ENCODE peak calls at places on chromosome 7, in nine cellular contexts. I, H, A, D, N, E, X, B and P are unnamed samples.
A peak's percentile ranks its signal among the peaks of the same experiment; 100 is the strongest.

GRCh38 chr7:108196004-108196403 is 65.8 kb upstream of the LAMB4 start:
- DNase-seq in I (no peak), H (no peak), A (no peak), D (no peak), N (no peak), E (no peak), X (no peak), B (no peak), P (peak; percentile 5)

GRCh38 chr7:77330169-77330882 is 85.8 kb downstream of the GSAP start:
- DNase-seq in I (no peak), H (no peak), A (no peak), D (peak; percentile 59), N (no peak), E (no peak), X (no peak), B (no peak), P (no peak)

GRCh38 chr7:129434846-129435318 is 650 bp downstream of the STRIP2 start:
- DNase-seq in I (no peak), H (no peak), A (peak; percentile 55), D (peak; percentile 14), N (peak; percentile 12), E (no peak), X (no peak), B (peak; percentile 29), P (peak; percentile 32)

GRCh38 chr7:17298840-17299476 is 506 bp downstream of the AHR start:
- DNase-seq in I (no peak), H (peak; percentile 17), A (peak; percentile 56), D (peak; percentile 60), N (peak; percentile 70), E (peak; percentile 79), X (peak; percentile 35), B (peak; percentile 64), P (peak; percentile 20)

GRCh38 chr7:137937202-137937560 is 64.7 kb downstream of the CREB3L2 start:
- DNase-seq in I (no peak), H (no peak), A (peak; percentile 63), D (no peak), N (no peak), E (no peak), X (no peak), B (peak; percentile 25), P (no peak)

GRCh38 chr7:91940171-91940570 is 491 bp upstream of the AKAP9 start:
- DNase-seq in I (no peak), H (peak; percentile 15), A (no peak), D (peak; percentile 33), N (peak; percentile 14), E (no peak), X (no peak), B (peak; percentile 68), P (no peak)

GRCh38 chr7:140945940-140946339 is 21.2 kb upstream of the BRAF start:
- DNase-seq in I (no peak), H (no peak), A (no peak), D (no peak), N (no peak), E (no peak), X (no peak), B (no peak), P (no peak)

GRCh38 chr7:111836592-111836991 is 274.3 kb upstream of the IMMP2L start:
- DNase-seq in I (no peak), H (no peak), A (no peak), D (no peak), N (no peak), E (no peak), X (no peak), B (no peak), P (no peak)

GRCh38 chr7:129721139-129721538 is 109.6 kb downstream of the NRF1 start:
- DNase-seq in I (no peak), H (no peak), A (no peak), D (no peak), N (no peak), E (no peak), X (no peak), B (no peak), P (no peak)

GRCh38 chr7:111242361-111242760 is 151.4 kb downstream of the LRRN3 start:
- DNase-seq in I (no peak), H (no peak), A (no peak), D (no peak), N (no peak), E (no peak), X (no peak), B (no peak), P (no peak)

GRCh38 chr7:26440993-26441636 is 149.5 kb downstream of the SNX10 start:
- DNase-seq in I (no peak), H (peak; percentile 82), A (no peak), D (no peak), N (no peak), E (no peak), X (no peak), B (peak; percentile 9), P (no peak)

GRCh38 chr7:7424151-7424873 is 111.4 kb downstream of the COL28A1 start:
- DNase-seq in I (no peak), H (peak; percentile 84), A (peak; percentile 59), D (peak; percentile 39), N (peak; percentile 82), E (no peak), X (no peak), B (peak; percentile 69), P (peak; percentile 39)

GRCh38 chr7:112422842-112423496 is 27.3 kb upstream of the IFRD1 start:
- DNase-seq in I (peak; percentile 77), H (no peak), A (peak; percentile 90), D (peak; percentile 59), N (peak; percentile 85), E (peak; percentile 81), X (no peak), B (peak; percentile 41), P (peak; percentile 27)

GRCh38 chr7:90688826-90689225 is 92.7 kb downstream of the CDK14 start:
- DNase-seq in I (no peak), H (no peak), A (no peak), D (no peak), N (no peak), E (no peak), X (no peak), B (no peak), P (no peak)

GRCh38 chr7:113144839-113145238 is 26.5 kb upstream of the SMIM30 start:
- DNase-seq in I (no peak), H (no peak), A (no peak), D (no peak), N (no peak), E (no peak), X (no peak), B (no peak), P (no peak)

GRCh38 chr7:26603631-26604030 is 260.8 kb downstream of the SKAP2 start:
- DNase-seq in I (no peak), H (no peak), A (no peak), D (no peak), N (peak; percentile 55), E (no peak), X (no peak), B (no peak), P (no peak)

GRCh38 chr7:80027616-80028173 is 106.9 kb upstream of the GNAI1 start:
- DNase-seq in I (no peak), H (no peak), A (no peak), D (no peak), N (no peak), E (no peak), X (no peak), B (peak; percentile 61), P (no peak)

GRCh38 chr7:5549096-5549896 is 125.7 kb upstream of the TNRC18 start:
- DNase-seq in I (no peak), H (no peak), A (peak; percentile 65), D (no peak), N (peak; percentile 94), E (no peak), X (no peak), B (peak; percentile 35), P (peak; percentile 80)

GRCh38 chr7:46386428-46387399 is 465.6 kb upstream of the IGFBP3 start:
- DNase-seq in I (no peak), H (no peak), A (no peak), D (no peak), N (no peak), E (no peak), X (no peak), B (no peak), P (no peak)

GRCh38 chr7:36995776-36996175 is 271.5 kb upstream of the AOAH start:
- DNase-seq in I (no peak), H (no peak), A (no peak), D (no peak), N (no peak), E (no peak), X (no peak), B (no peak), P (no peak)

GRCh38 chr7:29622335-29623265 is 59.0 kb downstream of the PRR15 start:
- DNase-seq in I (peak; percentile 94), H (no peak), A (no peak), D (no peak), N (peak; percentile 71), E (no peak), X (no peak), B (no peak), P (peak; percentile 86)

GRCh38 chr7:154914580-154915380 is 88.1 kb downstream of the PAXIP1 start:
- DNase-seq in I (no peak), H (no peak), A (no peak), D (no peak), N (no peak), E (no peak), X (no peak), B (no peak), P (no peak)